ENCODE peak calls at places on chromosome 6, in five cellular contexts. Y is A673, F is esophagus muscularis mucosa, B is mucosa of descending colon, T is HL-60. H is an unnamed sample.

GRCh38 chr6:53647437-53648094 is 18.0 kb downstream of the KLHL31 start:
- DNase-seq in Y (no peak), F (no peak), B (peak), T (peak), H (no peak)

GRCh38 chr6:25041676-25042598 is 106.2 kb upstream of the RIPOR2 start:
- DNase-seq in B (peak), Y (no peak), T (no peak), F (peak), H (no peak)

GRCh38 chr6:44004625-44005506 is 122.4 kb downstream of the MRPL14 start:
- DNase-seq in T (no peak), B (no peak), F (no peak), Y (peak), H (no peak)

GRCh38 chr6:111757342-111757741 is 115.9 kb downstream of the FYN start:
- DNase-seq in F (no peak), B (no peak), Y (no peak), T (no peak), H (no peak)

GRCh38 chr6:38509713-38510112 is 130.0 kb downstream of the BTBD9 start:
- DNase-seq in T (no peak), B (no peak), Y (no peak), F (no peak), H (peak)

GRCh38 chr6:12648171-12648570 is 68.4 kb upstream of the PHACTR1 start:
- DNase-seq in Y (no peak), F (no peak), B (no peak), T (no peak), H (no peak)

GRCh38 chr6:137214931-137215330 is 4.3 kb downstream of the IFNGR1 start:
- DNase-seq in Y (no peak), T (no peak), F (no peak), B (no peak), H (no peak)

GRCh38 chr6:31597006-31597405 is 4.2 kb upstream of the NCR3 start:
- DNase-seq in B (no peak), Y (peak), F (no peak), T (no peak), H (no peak)

GRCh38 chr6:134882426-134883038 is 67.4 kb downstream of the ALDH8A1 start:
- DNase-seq in B (peak), Y (peak), T (peak), F (no peak), H (peak)
- TF ChIP-seq CTCF in B (peak), Y (peak), T (peak), F (peak), H (peak)

GRCh38 chr6:92504509-92504908 is 914.9 kb downstream of the EPHA7 start:
- DNase-seq in B (no peak), Y (no peak), T (no peak), F (no peak), H (no peak)

GRCh38 chr6:92510137-92510536 is 909.2 kb downstream of the EPHA7 start:
- DNase-seq in F (no peak), B (no peak), Y (no peak), T (no peak), H (no peak)

GRCh38 chr6:92507552-92507951 is 911.8 kb downstream of the EPHA7 start:
- DNase-seq in F (no peak), B (no peak), Y (no peak), T (no peak), H (no peak)
- H3K4me3 ChIP-seq in F (no peak), B (no peak), Y (no peak), T (no peak), H (no peak)

DNA sequence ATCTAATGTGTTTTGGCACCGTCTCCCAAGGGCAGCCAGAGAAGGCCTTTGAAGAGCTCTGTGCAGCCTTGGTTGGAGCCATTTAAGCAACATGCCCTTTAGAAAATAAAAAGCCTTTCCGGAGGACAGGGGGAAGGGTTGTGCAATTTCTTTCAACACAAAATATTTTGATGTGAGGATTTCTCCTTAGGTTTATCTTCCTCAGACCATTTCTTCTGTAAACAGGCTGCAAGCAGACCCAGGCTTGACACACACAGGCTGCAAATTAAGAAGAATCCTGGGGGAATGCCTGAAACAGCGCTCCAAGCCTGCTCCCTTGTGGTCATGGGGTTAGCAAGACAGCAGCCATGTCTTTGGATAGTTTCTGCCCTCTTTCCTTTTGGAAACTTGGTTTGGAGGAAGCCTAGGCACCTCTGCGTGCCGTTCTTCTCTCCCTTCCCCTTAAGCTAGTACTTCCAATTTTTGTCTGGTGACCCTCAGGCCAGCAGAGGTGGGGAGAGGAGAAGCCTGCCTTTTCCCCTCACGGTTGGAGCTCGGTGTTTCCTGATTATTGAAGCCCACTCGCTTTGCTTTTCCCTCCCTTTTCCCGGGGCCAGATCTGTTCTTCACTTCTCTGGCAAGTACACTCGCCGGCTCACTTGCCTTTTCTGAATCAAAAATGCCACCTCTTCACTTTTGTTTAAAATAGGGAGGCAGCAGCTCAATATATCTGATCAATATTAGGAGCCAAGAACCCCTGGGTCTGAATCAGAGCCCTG is 39.6 kb upstream of the NOX3 start:
- DNase-seq in F (no peak), Y (peak), T (peak), B (peak), H (no peak)
- TF ChIP-seq CTCF in F (peak), Y (peak), T (no peak), B (no peak), H (peak)

DNA sequence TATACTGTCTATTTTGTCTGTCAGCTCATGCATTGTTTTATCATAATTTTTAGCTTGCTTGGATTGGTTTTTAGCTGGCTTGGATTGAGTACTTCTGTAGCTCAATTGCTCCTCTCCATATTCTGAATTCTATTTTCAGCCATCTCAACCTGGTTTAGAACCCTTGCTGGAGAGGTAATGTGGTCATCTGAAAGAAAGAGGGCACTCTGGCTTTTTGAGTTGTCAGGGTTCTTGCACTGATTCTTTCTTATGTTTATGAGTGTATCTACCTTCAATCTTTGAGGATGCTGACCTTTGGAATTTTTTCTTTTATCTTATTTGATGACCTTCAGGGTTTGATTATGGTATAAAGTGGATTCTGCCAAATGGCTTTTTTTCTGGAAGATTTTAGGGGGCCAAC is 632.7 kb upstream of the ID4 start:
- DNase-seq in Y (no peak), B (no peak), F (no peak), T (no peak), H (no peak)
- H3K4me3 ChIP-seq in Y (no peak), B (no peak), F (no peak), T (no peak), H (no peak)

GRCh38 chr6:6697620-6698019 is 109.1 kb downstream of the LY86 start:
- DNase-seq in F (no peak), T (no peak), Y (no peak), B (no peak), H (no peak)

GRCh38 chr6:6700871-6701270 is 112.4 kb downstream of the LY86 start:
- DNase-seq in F (no peak), B (no peak), T (no peak), Y (no peak), H (no peak)

GRCh38 chr6:6701864-6702263 is 113.3 kb downstream of the LY86 start:
- DNase-seq in T (no peak), B (peak), F (no peak), Y (no peak), H (no peak)

GRCh38 chr6:6700421-6700820 is 111.9 kb downstream of the LY86 start:
- DNase-seq in Y (no peak), T (no peak), F (no peak), B (no peak), H (no peak)

DNA sequence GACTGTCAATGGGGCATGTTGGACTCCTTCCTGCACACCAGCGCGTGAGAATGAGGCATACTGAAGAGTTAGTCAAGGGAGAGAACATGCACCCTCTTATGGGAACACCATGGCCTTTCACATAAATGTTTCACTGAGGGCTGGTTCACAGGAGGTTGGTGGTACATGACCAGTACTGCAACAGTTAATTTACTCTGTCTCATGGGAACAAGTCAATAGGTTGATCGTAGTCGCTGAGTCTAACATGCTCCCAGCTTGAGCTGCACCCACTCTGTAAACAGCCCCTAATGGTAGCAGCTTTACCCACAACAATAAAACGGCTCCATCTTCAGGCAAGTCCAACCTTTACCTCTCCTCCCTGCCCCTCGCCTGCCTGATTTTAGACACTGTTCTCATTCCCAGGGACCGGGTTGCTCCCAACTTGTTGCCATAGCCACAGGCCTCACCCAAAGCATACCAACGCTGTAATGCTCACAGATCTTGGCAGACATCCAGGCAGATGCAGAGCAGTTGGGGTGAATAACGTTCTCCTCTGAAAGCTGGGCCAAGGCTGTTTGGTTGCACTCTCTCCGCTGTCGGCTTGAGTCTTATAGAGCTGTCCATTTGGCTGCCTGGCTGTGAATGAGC is 111.3 kb downstream of the LY86 start:
- DNase-seq in B (peak), F (no peak), T (peak), Y (peak), H (peak)
- TF ChIP-seq CTCF in B (no peak), F (no peak), T (no peak), Y (no peak), H (no peak)

GRCh38 chr6:125751334-125751916 is 2.0 kb downstream of the HEY2 start:
- DNase-seq in F (no peak), Y (no peak), B (no peak), T (no peak), H (no peak)
- H3K4me3 ChIP-seq in F (peak), Y (no peak), B (no peak), T (no peak), H (no peak)